ENCODE peak calls at places on chromosome X, in five cellular contexts. G is MM.1S, X is upper lobe of right lung, R is ovary, U is IMR-90. T is an unnamed sample. For H3K4me1, the result is how much of the 10 kb centered on the place peaks cover.

GRCh38 chrX:151742311-151742710 is 7.8 kb downstream of the CNGA2 start:
- DNase-seq in G (no peak), X (no peak), R (peak), U (no peak), T (no peak)

GRCh38 chrX:56564921-56565861 is 1.8 kb downstream of the UBQLN2 start:
- DNase-seq in G (peak), X (no peak), R (no peak), U (peak), T (no peak)

GRCh38 chrX:40772290-40772689 is 36.9 kb upstream of the MED14 start:
- DNase-seq in G (no peak), X (no peak), R (no peak), U (peak), T (no peak)

GRCh38 chrX:124736553-124737240 is 390.3 kb downstream of the SH2D1A start:
- DNase-seq in G (peak), X (no peak), R (no peak), U (no peak), T (no peak)

GRCh38 chrX:41734530-41734929 is 10.5 kb downstream of the GPR82 start:
- DNase-seq in G (no peak), X (no peak), R (no peak), U (peak), T (no peak)

GRCh38 chrX:110407910-110408545 is 49.4 kb downstream of the RTL9 start:
- DNase-seq in G (peak), X (no peak), R (peak), U (peak), T (no peak)

GRCh38 chrX:132491191-132491590 is 2.4 kb upstream of the MBNL3 start:
- DNase-seq in G (peak), X (no peak), R (no peak), U (no peak), T (no peak)

GRCh38 chrX:94662665-94663064 is 988.7 kb downstream of the FAM133A start:
- DNase-seq in G (peak), X (no peak), R (no peak), U (no peak), T (no peak)

GRCh38 chrX:3520987-3521875 is 174.8 kb upstream of the MXRA5 start:
- DNase-seq in G (no peak), X (no peak), R (no peak), U (peak), T (no peak)

GRCh38 chrX:68693481-68694410 is 46.3 kb downstream of the STARD8 start:
- DNase-seq in G (peak), X (peak), R (peak), U (peak), T (peak)

GRCh38 chrX:149759824-149760223 is 14.0 kb upstream of the HSFX1 start:
- DNase-seq in G (no peak), X (no peak), R (no peak), U (no peak), T (no peak)

GRCh38 chrX:42714981-42715688 is 62.8 kb downstream of the PPP1R2C start:
- DNase-seq in G (no peak), X (peak), R (peak), U (no peak), T (peak)

GRCh38 chrX:136476501-136476900 is 11.2 kb upstream of the BRS3 start:
- DNase-seq in G (no peak), X (no peak), R (no peak), U (no peak), T (no peak)

GRCh38 chrX:99820197-99820596 is 589.9 kb downstream of the PCDH19 start:
- DNase-seq in G (no peak), X (no peak), R (no peak), U (no peak), T (peak)

GRCh38 chrX:135509885-135510284 is 10.6 kb upstream of the INTS6L start:
- DNase-seq in G (no peak), X (no peak), R (no peak), U (no peak), T (no peak)

GRCh38 chrX:21735038-21735752 is 22.7 kb downstream of the SMPX start:
- DNase-seq in G (no peak), X (no peak), R (no peak), U (peak), T (no peak)

GRCh38 chrX:142250502-142250901 is 45.4 kb upstream of the MAGEC2 start:
- DNase-seq in G (no peak), X (no peak), R (no peak), U (no peak), T (no peak)

GRCh38 chrX:109873576-109873975 is 129.3 kb upstream of the TMEM164 start:
- DNase-seq in G (no peak), X (no peak), R (no peak), U (no peak), T (no peak)

GRCh38 chrX:48003367-48003757 is 427 bp downstream of the ZNF182 start:
- DNase-seq in G (no peak), X (peak), R (no peak), U (no peak), T (no peak)

GRCh38 chrX:20514358-20514757 is 247.6 kb upstream of the RPS6KA3 start:
- DNase-seq in G (no peak), X (no peak), R (no peak), U (peak), T (no peak)

GRCh38 chrX:28586291-28586690 is 955 bp upstream of the IL1RAPL1 start:
- DNase-seq in G (no peak), X (no peak), R (peak), U (peak), T (no peak)

GRCh38 chrX:110226931-110227330 is 91.0 kb downstream of the AMMECR1 start:
- DNase-seq in G (no peak), X (no peak), R (no peak), U (peak), T (no peak)

GRCh38 chrX:71111141-71111843 is at the start of gene IL2RG:
- DNase-seq in G (peak), X (no peak), R (no peak), U (no peak), T (no peak)

GRCh38 chrX:13694359-13694758 is 5.4 kb downstream of the RAB9A start:
- DNase-seq in G (no peak), X (no peak), R (no peak), U (no peak), T (no peak)

GRCh38 chrX:13695601-13696115 is 6.7 kb downstream of the RAB9A start:
- DNase-seq in G (no peak), X (no peak), R (no peak), U (no peak), T (no peak)

GRCh38 chrX:13692771-13693231 is 3.9 kb downstream of the RAB9A start:
- DNase-seq in G (no peak), X (no peak), R (no peak), U (no peak), T (no peak)

GRCh38 chrX:13693341-13693871 is 4.5 kb downstream of the RAB9A start:
- DNase-seq in G (no peak), X (no peak), R (no peak), U (no peak), T (no peak)

DNA sequence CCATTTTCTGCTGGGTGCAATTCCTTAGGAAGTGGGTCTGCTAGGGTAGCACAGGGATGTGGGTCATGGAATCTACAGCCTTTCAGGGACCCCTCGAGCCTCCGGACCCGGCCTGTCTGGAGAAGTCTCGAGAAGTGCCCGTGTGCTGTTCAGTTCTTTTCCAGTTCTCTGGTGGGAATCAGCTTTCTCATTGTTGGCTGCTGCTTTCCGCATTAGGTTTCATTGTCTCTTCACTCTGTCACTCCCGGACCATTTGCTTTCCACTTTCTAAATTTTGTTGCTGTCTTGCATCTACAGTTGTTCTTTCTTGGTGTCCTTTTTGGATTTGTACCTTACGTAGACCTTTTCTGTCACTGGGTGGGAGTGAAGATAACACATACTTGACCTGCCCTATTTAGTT is 6.1 kb downstream of the RAB9A start:
- DNase-seq in G (no peak), X (no peak), R (no peak), U (no peak), T (no peak)
- H3K4me1 ChIP-seq in G (under half), X (under half), R (under half), U (under half), T (under half)

GRCh38 chrX:39309018-39309620 is 507.9 kb downstream of the MID1IP1 start:
- DNase-seq in G (no peak), X (no peak), R (peak), U (no peak), T (no peak)
- H3K27ac ChIP-seq in G (no peak), X (peak), R (no peak), U (no peak), T (no peak)

DNA sequence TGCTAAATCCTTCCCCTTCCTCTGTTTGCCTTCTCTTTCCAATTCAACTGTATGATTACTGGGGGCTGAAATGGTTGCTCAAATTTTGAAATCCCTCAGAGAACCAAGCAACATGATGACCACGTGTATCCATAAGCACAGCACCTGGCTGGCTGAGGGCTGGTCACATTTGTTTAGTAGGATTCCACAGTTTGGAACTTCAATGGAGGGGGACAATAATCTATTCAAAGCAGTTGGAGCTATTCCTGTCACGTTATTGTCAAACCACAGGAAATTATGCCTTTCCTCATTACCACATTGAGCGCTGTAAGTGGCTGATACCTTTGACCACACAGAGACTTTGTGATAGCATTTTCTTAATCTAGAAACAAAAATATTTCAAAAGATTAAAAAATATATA is 7.0 kb downstream of the TMSB4X start:
- DNase-seq in G (no peak), X (no peak), R (no peak), U (no peak), T (no peak)
- H3K4me1 ChIP-seq in G (half or more), X (under half), R (under half), U (under half), T (under half)

GRCh38 chrX:23802431-23802830 is 19.5 kb downstream of the SAT1 start:
- DNase-seq in G (peak), X (no peak), R (no peak), U (no peak), T (no peak)
- H3K27ac ChIP-seq in G (no peak), X (no peak), R (no peak), U (no peak), T (no peak)

GRCh38 chrX:130196453-130196852 is 24.7 kb downstream of the RAB33A start:
- DNase-seq in G (no peak), X (no peak), R (no peak), U (no peak), T (no peak)
- H3K4me1 ChIP-seq in G (under half), X (under half), R (under half), U (under half), T (under half)

DNA sequence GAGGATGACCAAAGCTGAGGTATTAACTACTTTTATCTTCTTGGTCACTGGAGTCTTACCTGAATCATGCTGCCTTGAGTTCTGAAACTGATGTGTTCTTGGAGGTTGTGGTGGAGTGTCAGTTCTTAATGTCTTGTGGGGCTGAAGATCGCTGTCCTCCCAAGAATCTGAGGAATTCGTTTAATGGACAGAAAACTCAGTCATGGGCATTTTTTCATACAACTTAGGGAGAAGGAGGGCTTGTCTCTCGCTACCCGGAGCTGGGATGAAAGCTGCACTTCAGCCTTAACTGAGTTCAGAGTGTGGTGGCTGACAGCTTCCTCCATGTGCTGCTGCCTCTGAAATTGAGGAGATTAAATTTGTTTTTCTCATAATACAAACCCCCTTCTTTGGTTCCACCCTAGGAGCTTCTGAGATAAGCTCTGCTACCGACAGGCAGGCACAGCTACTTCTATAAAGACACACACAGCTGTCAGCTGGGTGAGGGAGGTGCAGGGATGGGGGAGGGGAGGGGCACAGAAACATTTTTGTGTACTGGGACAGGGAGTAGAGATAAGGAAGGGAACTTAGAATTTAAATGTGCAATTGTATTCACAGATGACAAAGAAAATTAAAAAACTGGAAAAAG is 30.8 kb downstream of the RBBP7 start:
- DNase-seq in G (no peak), X (no peak), R (no peak), U (no peak), T (no peak)
- H3K27ac ChIP-seq in G (no peak), X (no peak), R (no peak), U (peak), T (no peak)

DNA sequence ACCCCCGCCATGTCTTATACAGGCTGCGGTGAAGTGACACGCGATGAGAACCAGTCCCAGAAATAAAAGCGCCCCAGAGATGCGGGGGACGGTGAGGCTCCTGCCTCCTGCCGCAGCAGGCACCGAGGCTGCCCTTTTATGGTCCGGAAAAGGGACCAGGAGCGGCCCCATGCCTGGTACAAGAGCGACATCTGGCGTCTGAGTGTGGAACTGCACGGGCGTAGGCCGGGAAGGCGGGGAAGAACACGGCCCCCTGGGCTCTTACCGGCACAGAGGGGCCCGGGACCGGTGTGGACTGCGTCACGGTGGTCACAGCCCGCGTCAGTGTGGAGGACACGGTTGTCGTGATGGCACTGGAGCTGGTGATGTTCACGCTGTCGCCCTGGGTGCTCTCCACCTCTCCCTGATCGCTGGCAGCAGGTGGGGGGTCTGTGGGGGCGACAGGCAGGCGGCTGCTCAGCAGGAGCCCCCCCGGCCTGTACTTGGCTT is 8.9 kb upstream of the RENBP start:
- DNase-seq in G (peak), X (peak), R (peak), U (peak), T (peak)
- H3K4me1 ChIP-seq in G (under half), X (under half), R (under half), U (under half), T (under half)

DNA sequence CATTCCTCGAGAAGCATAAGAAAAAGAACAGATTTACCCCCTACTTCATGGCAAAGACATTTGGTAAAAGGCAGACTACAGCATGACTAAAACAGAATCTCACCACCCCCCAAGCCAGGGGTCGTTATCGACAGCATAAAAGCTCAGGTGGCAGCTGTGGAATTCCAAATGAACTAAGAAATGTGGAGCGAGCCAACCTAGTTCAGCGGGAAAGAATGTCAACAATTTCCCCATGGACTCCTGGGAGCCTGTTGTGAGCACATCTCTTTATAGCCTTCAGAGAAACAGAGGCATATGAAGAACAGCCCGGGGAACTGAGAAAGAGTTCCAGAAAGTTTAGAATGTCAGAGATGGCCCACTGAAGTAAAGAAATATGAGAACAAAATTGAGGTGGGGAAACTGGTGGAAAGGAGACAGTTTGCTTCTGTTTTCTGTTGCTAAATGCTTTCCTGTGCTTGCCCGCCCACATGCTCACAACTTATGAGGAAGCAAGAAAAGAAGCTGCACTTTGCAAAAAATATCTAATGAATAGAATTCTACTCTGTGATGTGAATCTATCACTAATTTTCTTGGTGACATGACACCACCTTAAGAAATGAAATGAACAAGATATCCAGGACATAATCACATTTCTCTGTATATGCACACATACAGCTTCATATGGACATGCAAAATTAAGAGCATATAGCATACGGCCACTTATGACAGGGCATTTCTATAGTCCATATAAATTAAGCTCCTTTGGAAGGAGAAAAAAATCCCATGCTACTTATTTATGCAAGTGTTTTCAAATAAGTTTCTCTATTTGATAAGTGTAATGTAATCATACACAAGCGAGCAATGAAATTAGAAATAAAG is 135.3 kb upstream of the MID1 start:
- DNase-seq in G (no peak), X (no peak), R (no peak), U (peak), T (no peak)
- H3K27ac ChIP-seq in G (no peak), X (no peak), R (no peak), U (peak), T (no peak)

DNA sequence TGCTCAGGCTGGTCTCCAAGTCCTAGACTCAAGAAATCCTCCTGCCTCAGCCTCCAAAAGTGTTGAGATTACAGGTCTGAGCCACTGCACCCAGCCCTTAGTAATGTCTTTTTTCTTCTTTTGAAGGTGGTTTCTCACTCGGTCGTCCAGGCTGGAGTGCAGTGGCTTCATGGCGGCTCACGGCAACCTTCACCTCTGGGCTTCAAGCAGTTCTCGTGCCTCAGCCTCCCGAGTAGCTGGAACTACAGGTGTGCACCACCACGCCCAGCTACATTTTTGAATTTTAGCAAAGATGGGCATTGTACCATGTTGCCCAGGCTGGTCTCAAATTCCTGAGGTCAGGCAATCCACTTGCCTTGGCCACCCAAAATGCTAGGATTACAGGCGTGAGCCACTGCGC is 32.3 kb upstream of the ASMTL start:
- DNase-seq in G (no peak), X (peak), R (no peak), U (no peak), T (peak)
- H3K4me1 ChIP-seq in G (under half), X (under half), R (under half), U (under half), T (under half)